ENCODE peak calls at places on chromosomes 5 and 9, in six cellular contexts. Q is transverse colon; E is endothelial cell; Y is CD4-positive, alpha-beta T cell; X is putamen; N is effector memory CD4-positive, alpha-beta T cell. F is an unnamed sample.

GRCh38 chr5:92980491-92980890 is 600.5 kb downstream of the NR2F1-AS1 start:
- DNase-seq in Q (no peak), E (no peak), Y (no peak), X (no peak), N (no peak), F (no peak)

GRCh38 chr5:126414874-126415502 is 8.2 kb upstream of the GRAMD2B start:
- DNase-seq in Q (no peak), E (no peak), Y (no peak), X (peak), N (no peak), F (no peak)

GRCh38 chr9:87008667-87009066 is 61.4 kb upstream of the GAS1 start:
- DNase-seq in Q (no peak), E (no peak), Y (no peak), X (peak), N (no peak), F (no peak)

GRCh38 chr9:94922098-94922607 is 195.7 kb downstream of the AOPEP start:
- DNase-seq in Q (no peak), E (no peak), Y (no peak), X (no peak), N (no peak), F (no peak)

GRCh38 chr9:136695435-136695895 is 8.2 kb upstream of the AGPAT2 start:
- DNase-seq in Q (peak), E (no peak), Y (no peak), X (no peak), N (no peak), F (no peak)

GRCh38 chr5:150263801-150264621 is 25.6 kb downstream of the CAMK2A start:
- DNase-seq in Q (no peak), E (no peak), Y (no peak), X (no peak), N (no peak), F (peak)

GRCh38 chr9:91740713-91741112 is 209.3 kb downstream of the ROR2 start:
- DNase-seq in Q (peak), E (no peak), Y (no peak), X (no peak), N (no peak), F (no peak)

GRCh38 chr9:9819886-9820285 is 792.9 kb downstream of the PTPRD start:
- DNase-seq in Q (no peak), E (no peak), Y (no peak), X (no peak), N (no peak), F (no peak)

GRCh38 chr9:121350993-121351561 is 19.0 kb downstream of the STOM start:
- DNase-seq in Q (peak), E (no peak), Y (no peak), X (peak), N (no peak), F (no peak)

GRCh38 chr5:118557103-118557805 is 431.1 kb downstream of the DTWD2 start:
- DNase-seq in Q (no peak), E (no peak), Y (no peak), X (no peak), N (no peak), F (no peak)

GRCh38 chr9:20611751-20612287 is 10.5 kb downstream of the MLLT3 start:
- DNase-seq in Q (no peak), E (no peak), Y (no peak), X (no peak), N (no peak), F (no peak)

GRCh38 chr5:14187660-14188059 is 44.5 kb downstream of the TRIO start:
- DNase-seq in Q (no peak), E (no peak), Y (no peak), X (no peak), N (no peak), F (no peak)

GRCh38 chr9:94913550-94913949 is 187.1 kb downstream of the AOPEP start:
- DNase-seq in Q (no peak), E (no peak), Y (no peak), X (peak), N (no peak), F (no peak)

GRCh38 chr5:81687292-81687691 is 63.6 kb downstream of the SSBP2 start:
- DNase-seq in Q (no peak), E (no peak), Y (no peak), X (no peak), N (no peak), F (no peak)

GRCh38 chr5:24059006-24059405 is 551.6 kb downstream of the PRDM9 start:
- DNase-seq in Q (no peak), E (no peak), Y (no peak), X (no peak), N (no peak), F (no peak)

GRCh38 chr9:130920762-130921482 is 18.1 kb downstream of the FIBCD1 start:
- DNase-seq in Q (no peak), E (no peak), Y (no peak), X (no peak), N (no peak), F (no peak)

GRCh38 chr9:99852617-99853016 is 30.9 kb downstream of the NR4A3 start:
- DNase-seq in Q (no peak), E (no peak), Y (no peak), X (no peak), N (no peak), F (no peak)

GRCh38 chr5:149019562-149020140 is 43.2 kb downstream of the SH3TC2 start:
- DNase-seq in Q (no peak), E (no peak), Y (no peak), X (no peak), N (no peak), F (no peak)

GRCh38 chr5:94818904-94819303 is 200.4 kb downstream of the SLF1 start:
- DNase-seq in Q (no peak), E (no peak), Y (no peak), X (no peak), N (no peak), F (no peak)

GRCh38 chr5:132012385-132013005 is 1.0 kb upstream of the ACSL6 start:
- DNase-seq in Q (peak), E (peak), Y (no peak), X (no peak), N (no peak), F (no peak)

GRCh38 chr9:137267933-137268355 is 9.6 kb upstream of the TOR4A start:
- DNase-seq in Q (no peak), E (no peak), Y (no peak), X (no peak), N (no peak), F (no peak)

GRCh38 chr9:5438301-5439162 is 807 bp upstream of the PLGRKT start:
- DNase-seq in Q (peak), E (no peak), Y (peak), X (no peak), N (peak), F (peak)

GRCh38 chr9:99042620-99043019 is 62.3 kb upstream of the TGFBR1 start:
- DNase-seq in Q (no peak), E (no peak), Y (no peak), X (no peak), N (no peak), F (no peak)

GRCh38 chr9:92764381-92764987 is at the start of gene BICD2:
- DNase-seq in Q (no peak), E (peak), Y (no peak), X (no peak), N (no peak), F (no peak)

GRCh38 chr5:110386782-110387181 is 339.7 kb downstream of the TMEM232 start:
- DNase-seq in Q (no peak), E (no peak), Y (no peak), X (peak), N (no peak), F (no peak)

F was measured in NK-92 treated with Interleukin-12 subunit alpha and Interleukin-12 subunit beta, amount 100 ng/mL, for 24 hours.